ENCODE peak calls at places on chromosome 1, in four cellular contexts. One of them, this sample, is unnamed.

GRCh38 chr1:113846391-113847035 is 25.0 kb downstream of the PTPN22 start:
- DNase-seq in suprapubic skin: no peak
- DNase-seq in brain microvascular endothelial cell: no peak
- DNase-seq in mucosa of descending colon: no peak
- DNase-seq in this sample: no peak

GRCh38 chr1:9643351-9644256 is 7.9 kb upstream of the PIK3CD start:
- DNase-seq in brain microvascular endothelial cell: no peak
- DNase-seq in mucosa of descending colon: no peak
- DNase-seq in suprapubic skin: no peak
- DNase-seq in this sample: no peak

GRCh38 chr1:166133276-166133841 is 33.4 kb downstream of the FAM78B start:
- DNase-seq in suprapubic skin: no peak
- DNase-seq in brain microvascular endothelial cell: no peak
- DNase-seq in mucosa of descending colon: no peak
- DNase-seq in this sample: no peak

GRCh38 chr1:197954718-197955418 is 37.7 kb downstream of the LHX9 start:
- DNase-seq in mucosa of descending colon: no peak
- DNase-seq in brain microvascular endothelial cell: no peak
- DNase-seq in suprapubic skin: no peak
- DNase-seq in this sample: no peak

GRCh38 chr1:119701659-119702058 is 10.1 kb upstream of the PHGDH start:
- DNase-seq in mucosa of descending colon: no peak
- DNase-seq in brain microvascular endothelial cell: no peak
- DNase-seq in suprapubic skin: no peak
- DNase-seq in this sample: no peak

GRCh38 chr1:37035828-37036666 is 1.7 kb upstream of the GRIK3 start:
- DNase-seq in mucosa of descending colon: no peak
- DNase-seq in suprapubic skin: no peak
- DNase-seq in brain microvascular endothelial cell: no peak
- DNase-seq in this sample: no peak

GRCh38 chr1:26749458-26749857 is 38.3 kb upstream of the PIGV start:
- DNase-seq in mucosa of descending colon: no peak
- DNase-seq in suprapubic skin: no peak
- DNase-seq in brain microvascular endothelial cell: no peak
- DNase-seq in this sample: no peak

GRCh38 chr1:198118136-198118535 is 38.7 kb upstream of the NEK7 start:
- DNase-seq in brain microvascular endothelial cell: peak
- DNase-seq in suprapubic skin: peak
- DNase-seq in mucosa of descending colon: no peak
- DNase-seq in this sample: peak

GRCh38 chr1:239976130-239976968 is 115.3 kb upstream of the FMN2 start:
- DNase-seq in brain microvascular endothelial cell: peak
- DNase-seq in mucosa of descending colon: peak
- DNase-seq in suprapubic skin: no peak
- DNase-seq in this sample: peak

GRCh38 chr1:42761567-42761966 is 5.3 kb downstream of the P3H1 start:
- DNase-seq in brain microvascular endothelial cell: no peak
- DNase-seq in mucosa of descending colon: no peak
- DNase-seq in suprapubic skin: peak
- DNase-seq in this sample: no peak

GRCh38 chr1:29249170-29249691 is 12.9 kb downstream of the PTPRU start:
- DNase-seq in suprapubic skin: no peak
- DNase-seq in mucosa of descending colon: no peak
- DNase-seq in brain microvascular endothelial cell: peak
- DNase-seq in this sample: no peak

GRCh38 chr1:51330331-51331201 is at the start of gene TTC39A:
- DNase-seq in mucosa of descending colon: no peak
- DNase-seq in brain microvascular endothelial cell: no peak
- DNase-seq in suprapubic skin: no peak
- DNase-seq in this sample: no peak

GRCh38 chr1:184030433-184031126 is 6.9 kb downstream of the COLGALT2 start:
- DNase-seq in suprapubic skin: no peak
- DNase-seq in brain microvascular endothelial cell: no peak
- DNase-seq in mucosa of descending colon: no peak
- DNase-seq in this sample: no peak

GRCh38 chr1:241964550-241965241 is 7.1 kb downstream of the BECN2 start:
- DNase-seq in brain microvascular endothelial cell: no peak
- DNase-seq in mucosa of descending colon: no peak
- DNase-seq in suprapubic skin: no peak
- DNase-seq in this sample: no peak

GRCh38 chr1:228410015-228410414 is 3.4 kb upstream of the TRIM11 start:
- DNase-seq in suprapubic skin: peak
- DNase-seq in brain microvascular endothelial cell: no peak
- DNase-seq in mucosa of descending colon: no peak
- DNase-seq in this sample: peak

GRCh38 chr1:15786581-15786980 is 20.9 kb downstream of the UQCRHL start:
- DNase-seq in mucosa of descending colon: peak
- DNase-seq in suprapubic skin: no peak
- DNase-seq in brain microvascular endothelial cell: no peak
- DNase-seq in this sample: no peak

GRCh38 chr1:194339451-194339850 is 1153.0 kb upstream of the B3GALT2 start:
- DNase-seq in suprapubic skin: no peak
- DNase-seq in mucosa of descending colon: no peak
- DNase-seq in brain microvascular endothelial cell: no peak
- DNase-seq in this sample: no peak

GRCh38 chr1:177780096-177780700 is 189.7 kb downstream of the SEC16B start:
- DNase-seq in suprapubic skin: no peak
- DNase-seq in brain microvascular endothelial cell: peak
- DNase-seq in mucosa of descending colon: no peak
- DNase-seq in this sample: peak

GRCh38 chr1:65065535-65066378 is 82.2 kb upstream of the AK4 start:
- DNase-seq in brain microvascular endothelial cell: no peak
- DNase-seq in mucosa of descending colon: peak
- DNase-seq in suprapubic skin: peak
- DNase-seq in this sample: no peak

GRCh38 chr1:184827600-184828368 is 73.1 kb upstream of the EDEM3 start:
- DNase-seq in mucosa of descending colon: no peak
- DNase-seq in suprapubic skin: no peak
- DNase-seq in brain microvascular endothelial cell: peak
- DNase-seq in this sample: peak

GRCh38 chr1:91745649-91746383 is 140.1 kb downstream of the TGFBR3 start:
- DNase-seq in brain microvascular endothelial cell: no peak
- DNase-seq in suprapubic skin: no peak
- DNase-seq in mucosa of descending colon: no peak
- DNase-seq in this sample: no peak

GRCh38 chr1:161706116-161706482 is 930 bp upstream of the FCRLA start:
- DNase-seq in mucosa of descending colon: no peak
- DNase-seq in brain microvascular endothelial cell: peak
- DNase-seq in suprapubic skin: no peak
- DNase-seq in this sample: no peak
- H3K4me3 ChIP-seq in mucosa of descending colon: no peak
- H3K4me3 ChIP-seq in brain microvascular endothelial cell: no peak
- H3K4me3 ChIP-seq in suprapubic skin: no peak
- H3K4me3 ChIP-seq in this sample: no peak

GRCh38 chr1:234772345-234773147 is 162.6 kb upstream of the IRF2BP2 start:
- DNase-seq in mucosa of descending colon: peak
- DNase-seq in suprapubic skin: no peak
- DNase-seq in brain microvascular endothelial cell: peak
- DNase-seq in this sample: peak
- H3K4me3 ChIP-seq in mucosa of descending colon: no peak
- H3K4me3 ChIP-seq in suprapubic skin: no peak
- H3K4me3 ChIP-seq in brain microvascular endothelial cell: no peak
- H3K4me3 ChIP-seq in this sample: no peak

DNA sequence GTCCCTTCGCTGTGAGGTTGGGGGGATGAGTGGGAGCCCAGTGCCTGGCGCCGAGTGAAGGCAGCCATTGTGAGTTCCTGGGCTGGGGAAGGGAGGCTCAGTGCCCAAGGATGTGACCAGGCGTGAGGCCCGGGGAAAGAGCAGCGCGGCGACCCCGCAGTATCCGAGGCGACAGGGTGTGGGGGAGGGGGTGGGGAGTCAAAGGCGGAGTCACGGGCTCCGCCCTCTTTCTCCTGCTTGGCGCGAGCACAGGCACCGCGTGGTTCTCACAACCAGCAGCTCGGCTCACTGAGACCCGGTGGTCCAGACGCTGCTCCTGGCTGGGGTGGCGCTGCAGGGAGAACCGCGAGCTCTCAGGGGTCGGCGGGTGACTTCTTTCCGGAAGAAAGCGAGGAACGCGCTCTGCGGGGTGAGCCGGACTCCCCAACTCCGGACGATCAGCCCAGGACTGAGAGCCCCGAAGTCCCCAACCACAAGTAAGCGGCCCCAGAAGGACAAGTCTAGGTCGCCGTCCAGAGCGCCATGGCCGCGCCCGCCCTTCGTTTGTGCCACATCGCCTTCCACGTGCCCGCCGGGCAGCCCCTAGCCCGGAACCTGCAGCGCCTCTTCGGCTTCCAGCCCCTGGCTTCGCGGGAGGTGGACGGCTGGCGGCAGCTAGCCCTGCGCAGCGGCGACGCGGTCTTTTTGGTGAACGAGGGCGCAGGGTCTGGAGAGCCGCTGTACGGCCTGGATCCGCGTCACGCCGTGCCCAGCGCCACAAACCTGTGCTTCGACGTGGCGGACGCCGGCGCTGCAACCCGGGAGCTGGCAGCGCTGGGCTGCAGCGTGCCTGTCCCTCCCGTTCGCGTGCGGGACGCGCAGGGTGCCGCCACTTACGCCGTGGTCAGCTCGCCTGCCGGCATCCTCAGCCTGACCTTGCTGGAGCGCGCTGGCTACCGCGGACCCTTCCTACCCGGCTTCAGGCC is at the start of gene HPDL:
- DNase-seq in brain microvascular endothelial cell: peak
- DNase-seq in mucosa of descending colon: peak
- DNase-seq in suprapubic skin: peak
- DNase-seq in this sample: no peak
- H3K4me3 ChIP-seq in brain microvascular endothelial cell: peak
- H3K4me3 ChIP-seq in mucosa of descending colon: peak
- H3K4me3 ChIP-seq in suprapubic skin: peak
- H3K4me3 ChIP-seq in this sample: peak

GRCh38 chr1:3453891-3454810 is at the start of gene ARHGEF16:
- DNase-seq in suprapubic skin: no peak
- DNase-seq in brain microvascular endothelial cell: peak
- DNase-seq in mucosa of descending colon: peak
- DNase-seq in this sample: no peak
- H3K4me3 ChIP-seq in suprapubic skin: peak
- H3K4me3 ChIP-seq in brain microvascular endothelial cell: no peak
- H3K4me3 ChIP-seq in mucosa of descending colon: peak
- H3K4me3 ChIP-seq in this sample: peak

GRCh38 chr1:220892997-220893700 is 13.9 kb downstream of the HLX start:
- DNase-seq in brain microvascular endothelial cell: no peak
- DNase-seq in mucosa of descending colon: no peak
- DNase-seq in suprapubic skin: no peak
- DNase-seq in this sample: no peak

GRCh38 chr1:220892086-220892376 is 12.8 kb downstream of the HLX start:
- DNase-seq in suprapubic skin: no peak
- DNase-seq in mucosa of descending colon: no peak
- DNase-seq in brain microvascular endothelial cell: no peak
- DNase-seq in this sample: no peak

GRCh38 chr1:220894924-220895256 is 15.6 kb downstream of the HLX start:
- DNase-seq in suprapubic skin: no peak
- DNase-seq in mucosa of descending colon: no peak
- DNase-seq in brain microvascular endothelial cell: no peak
- DNase-seq in this sample: no peak

GRCh38 chr1:220894025-220894923 is 15.0 kb downstream of the HLX start:
- DNase-seq in suprapubic skin: no peak
- DNase-seq in mucosa of descending colon: no peak
- DNase-seq in brain microvascular endothelial cell: no peak
- DNase-seq in this sample: no peak

DNA sequence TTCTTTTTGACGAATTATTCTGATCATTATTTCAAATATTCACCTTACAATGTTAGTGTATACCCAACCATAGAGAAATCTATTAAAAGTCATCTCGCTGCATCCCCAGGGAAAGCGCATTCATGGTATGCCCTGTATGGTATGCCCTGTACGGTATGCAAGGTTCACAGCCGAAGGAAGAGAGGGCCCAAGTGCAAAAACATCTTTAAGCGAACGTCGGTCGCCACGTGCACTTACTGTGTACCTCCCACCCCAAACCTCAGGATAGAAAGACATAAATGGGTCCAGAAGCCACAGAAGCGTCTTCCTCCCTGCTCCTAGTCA is 14.4 kb downstream of the HLX start:
- DNase-seq in mucosa of descending colon: no peak
- DNase-seq in brain microvascular endothelial cell: no peak
- DNase-seq in suprapubic skin: no peak
- DNase-seq in this sample: no peak
- H3K4me3 ChIP-seq in mucosa of descending colon: no peak
- H3K4me3 ChIP-seq in brain microvascular endothelial cell: peak
- H3K4me3 ChIP-seq in suprapubic skin: peak
- H3K4me3 ChIP-seq in this sample: peak

DNA sequence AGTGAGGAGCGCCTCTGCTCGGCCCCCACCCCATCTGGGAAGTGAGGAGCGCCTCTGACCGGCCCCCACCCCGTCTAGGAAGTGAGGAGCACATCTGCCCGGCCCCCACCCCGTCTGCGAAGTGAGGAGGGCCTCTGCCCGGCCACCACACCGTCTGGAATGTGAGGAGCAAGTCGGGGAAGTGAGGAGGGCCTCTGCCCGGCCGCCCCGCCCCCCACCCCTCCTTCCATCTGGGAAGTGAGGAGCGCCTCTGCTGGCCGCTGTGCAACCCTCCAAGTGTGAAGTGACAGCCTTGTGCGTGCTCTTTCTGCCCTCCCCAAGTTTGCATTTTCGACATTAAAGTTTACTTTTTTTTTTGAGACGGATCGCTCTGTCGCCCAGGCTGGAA is 5.1 kb upstream of the ZZZ3 start:
- DNase-seq in mucosa of descending colon: peak
- DNase-seq in brain microvascular endothelial cell: peak
- DNase-seq in suprapubic skin: no peak
- DNase-seq in this sample: no peak
- H3K4me3 ChIP-seq in mucosa of descending colon: no peak
- H3K4me3 ChIP-seq in brain microvascular endothelial cell: peak
- H3K4me3 ChIP-seq in suprapubic skin: peak
- H3K4me3 ChIP-seq in this sample: no peak

DNA sequence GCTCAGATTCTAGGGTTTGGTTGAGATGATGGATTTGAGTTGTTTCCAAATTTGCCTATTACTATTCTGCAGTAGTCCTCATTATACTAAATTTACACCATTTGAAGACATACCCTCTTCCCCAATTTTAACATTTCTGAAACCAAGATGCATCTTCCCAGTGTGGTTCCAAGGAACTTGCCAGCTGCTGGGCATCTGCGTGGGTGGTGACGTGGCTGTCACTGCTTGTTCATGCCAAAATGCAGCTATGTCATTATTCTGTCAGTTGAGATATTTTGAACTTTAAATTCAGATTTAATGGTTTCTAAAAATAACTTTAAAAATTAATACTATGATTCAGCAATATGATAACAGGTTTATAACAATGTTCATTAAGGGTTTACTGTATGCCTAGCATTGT is 1.2 kb downstream of the ZFP69 start:
- DNase-seq in mucosa of descending colon: no peak
- DNase-seq in suprapubic skin: no peak
- DNase-seq in brain microvascular endothelial cell: no peak
- DNase-seq in this sample: no peak
- H3K4me3 ChIP-seq in mucosa of descending colon: no peak
- H3K4me3 ChIP-seq in suprapubic skin: peak
- H3K4me3 ChIP-seq in brain microvascular endothelial cell: no peak
- H3K4me3 ChIP-seq in this sample: peak

GRCh38 chr1:237864338-237865244 is 26.1 kb downstream of the ZP4 start:
- DNase-seq in suprapubic skin: peak
- DNase-seq in brain microvascular endothelial cell: peak
- DNase-seq in mucosa of descending colon: peak
- DNase-seq in this sample: no peak

GRCh38 chr1:237859014-237859413 is 31.7 kb downstream of the ZP4 start:
- DNase-seq in brain microvascular endothelial cell: no peak
- DNase-seq in suprapubic skin: no peak
- DNase-seq in mucosa of descending colon: no peak
- DNase-seq in this sample: no peak

GRCh38 chr1:237867380-237867888 is 23.3 kb downstream of the ZP4 start:
- DNase-seq in brain microvascular endothelial cell: no peak
- DNase-seq in mucosa of descending colon: no peak
- DNase-seq in suprapubic skin: no peak
- DNase-seq in this sample: no peak

GRCh38 chr1:237861944-237862343 is 28.8 kb downstream of the ZP4 start:
- DNase-seq in suprapubic skin: no peak
- DNase-seq in brain microvascular endothelial cell: no peak
- DNase-seq in mucosa of descending colon: no peak
- DNase-seq in this sample: no peak

GRCh38 chr1:237863234-237863633 is 27.5 kb downstream of the ZP4 start:
- DNase-seq in mucosa of descending colon: no peak
- DNase-seq in suprapubic skin: no peak
- DNase-seq in brain microvascular endothelial cell: no peak
- DNase-seq in this sample: no peak
- H3K4me3 ChIP-seq in mucosa of descending colon: no peak
- H3K4me3 ChIP-seq in suprapubic skin: no peak
- H3K4me3 ChIP-seq in brain microvascular endothelial cell: no peak
- H3K4me3 ChIP-seq in this sample: no peak